ENCODE peak calls at places on chromosomes 1 and 21, in nine cellular contexts. B is NCI-H69; M is naive thymus-derived CD4-positive, alpha-beta T cell; L is SJSA1; C is GDM1; P is HEK293T; X is M059J; A is AG20443; E is LHCN-M2. K is an unnamed sample.

GRCh38 chr1:172999349-172999748 is 51.4 kb downstream of the TNFSF18 start:
- DNase-seq in P (no peak), L (no peak), X (no peak), B (no peak), M (no peak), C (no peak), A (no peak), E (no peak), K (no peak)

GRCh38 chr1:177138347-177138746 is 26.2 kb downstream of the ASTN1 start:
- DNase-seq in A (no peak), B (no peak), X (no peak), C (no peak), P (no peak), L (no peak), E (no peak), M (no peak), K (no peak)

GRCh38 chr1:28062806-28063205 is 25.6 kb downstream of the EYA3 start:
- DNase-seq in L (no peak), M (no peak), P (no peak), E (no peak), C (no peak), B (no peak), X (peak), A (no peak), K (no peak)

GRCh38 chr1:230986976-230987375 is 8.1 kb downstream of the ARV1 start:
- DNase-seq in P (no peak), X (peak), M (no peak), E (peak), C (no peak), L (no peak), B (no peak), A (no peak), K (no peak)

GRCh38 chr21:29224006-29224405 is 74.7 kb upstream of the BACH1 start:
- DNase-seq in E (no peak), C (no peak), M (no peak), L (no peak), B (no peak), A (no peak), X (peak), P (no peak), K (no peak)

GRCh38 chr1:42379794-42380616 is 587 bp upstream of the RIMKLA start:
- DNase-seq in B (peak), X (peak), L (no peak), C (no peak), P (peak), M (no peak), A (peak), E (peak), K (no peak)

GRCh38 chr1:176058686-176059085 is 148.4 kb downstream of the COP1 start:
- DNase-seq in C (no peak), L (no peak), A (no peak), E (no peak), P (peak), X (no peak), M (no peak), B (no peak), K (no peak)

GRCh38 chr1:26162220-26162703 is 3.4 kb downstream of the FAM110D start:
- DNase-seq in A (no peak), E (no peak), X (no peak), L (no peak), M (no peak), C (no peak), B (no peak), P (no peak), K (no peak)

GRCh38 chr1:41278076-41278475 is 36.0 kb upstream of the SCMH1 start:
- DNase-seq in B (no peak), M (no peak), E (no peak), X (no peak), C (no peak), L (no peak), P (no peak), A (no peak), K (no peak)

GRCh38 chr1:35718492-35719336 is at the start of gene C1orf216:
- DNase-seq in B (peak), A (peak), P (no peak), X (peak), L (peak), M (peak), E (peak), C (peak), K (peak)

GRCh38 chr21:41316641-41317392 is at the start of gene FAM3B:
- DNase-seq in X (no peak), P (no peak), E (no peak), M (no peak), B (peak), A (no peak), C (no peak), L (no peak), K (peak)

GRCh38 chr1:28668956-28669719 is 554 bp downstream of the GMEB1 start:
- DNase-seq in X (peak), E (peak), A (peak), C (peak), M (peak), L (peak), P (peak), B (peak), K (peak)

GRCh38 chr1:229714964-229715603 is 89.0 kb downstream of the URB2 start:
- DNase-seq in M (no peak), X (peak), P (no peak), L (no peak), C (no peak), B (peak), E (peak), A (peak), K (no peak)

GRCh38 chr1:192133350-192133950 is 24.8 kb upstream of the RGS18 start:
- DNase-seq in X (peak), A (no peak), C (no peak), B (no peak), E (peak), L (no peak), P (no peak), M (no peak), K (no peak)

GRCh38 chr1:25996966-25997758 is 701 bp downstream of the PAFAH2 start:
- DNase-seq in P (no peak), M (no peak), A (peak), X (peak), L (no peak), C (no peak), E (peak), B (peak), K (no peak)

GRCh38 chr1:100530901-100531487 is 6.9 kb upstream of the GPR88 start:
- DNase-seq in E (peak), X (peak), B (no peak), M (peak), C (peak), P (no peak), A (peak), L (no peak), K (no peak)

GRCh38 chr21:40793057-40793456 is 53.9 kb downstream of the DSCAM start:
- DNase-seq in E (no peak), L (no peak), B (peak), X (peak), P (no peak), C (no peak), A (no peak), M (no peak), K (no peak)

GRCh38 chr1:95754412-95754811 is 520.4 kb downstream of the RWDD3 start:
- DNase-seq in B (no peak), L (no peak), P (no peak), A (no peak), C (no peak), X (no peak), M (no peak), E (no peak), K (no peak)

GRCh38 chr1:53294557-53294956 is 33.3 kb downstream of the LRP8 start:
- DNase-seq in A (peak), C (no peak), B (peak), X (peak), E (peak), P (no peak), L (no peak), M (no peak), K (no peak)

GRCh38 chr1:176051902-176052518 is 155.1 kb downstream of the COP1 start:
- DNase-seq in B (no peak), A (no peak), E (no peak), P (no peak), L (no peak), M (no peak), X (no peak), C (no peak), K (no peak)

GRCh38 chr1:6776389-6776788 is 8.9 kb upstream of the CAMTA1 start:
- DNase-seq in E (no peak), L (no peak), X (no peak), A (no peak), M (no peak), B (no peak), P (no peak), C (no peak), K (no peak)

GRCh38 chr1:114502080-114502479 is 8.9 kb downstream of the TRIM33 start:
- DNase-seq in B (no peak), C (no peak), X (no peak), A (no peak), E (no peak), P (no peak), L (no peak), M (no peak), K (no peak)

GRCh38 chr1:176241385-176242015 is 34.4 kb upstream of the COP1 start:
- DNase-seq in A (peak), C (no peak), L (no peak), P (no peak), M (no peak), E (peak), X (peak), B (peak), K (no peak)